ENCODE peak calls at places on chromosomes 13 and 19, in nine cellular contexts. L is H1, T is heart left ventricle, F is IMR-90, K is body of pancreas, A is esophagus squamous epithelium, R is adrenal gland, I is tibial nerve, B is A549. S is an unnamed sample.

GRCh38 chr19:10421240-10421948 is 1.1 kb downstream of the PDE4A start:
- DNase-seq in L (no peak), T (no peak), F (no peak), K (no peak), A (no peak), R (no peak), I (no peak), B (no peak), S (no peak)

GRCh38 chr13:39107484-39108040 is 69.3 kb downstream of the NHLRC3 start:
- DNase-seq in L (no peak), T (no peak), F (no peak), K (no peak), A (no peak), R (no peak), I (no peak), B (no peak), S (no peak)

GRCh38 chr19:6828698-6829633 is 56.5 kb downstream of the VAV1 start:
- DNase-seq in L (no peak), T (no peak), F (no peak), K (no peak), A (no peak), R (no peak), I (no peak), B (peak), S (peak)

GRCh38 chr19:18915639-18916038 is 3.5 kb downstream of the COPE start:
- DNase-seq in L (peak), T (no peak), F (peak), K (peak), A (no peak), R (peak), I (no peak), B (peak), S (no peak)

GRCh38 chr19:10112895-10113591 is 1.6 kb downstream of the P2RY11 start:
- DNase-seq in L (peak), T (no peak), F (no peak), K (peak), A (no peak), R (peak), I (no peak), B (peak), S (peak)

GRCh38 chr13:43285891-43286602 is 262.7 kb downstream of the DNAJC15 start:
- DNase-seq in L (no peak), T (no peak), F (peak), K (no peak), A (no peak), R (no peak), I (no peak), B (no peak), S (no peak)

GRCh38 chr19:46755077-46755852 is 9.0 kb upstream of the STRN4 start:
- DNase-seq in L (no peak), T (no peak), F (peak), K (no peak), A (no peak), R (peak), I (no peak), B (no peak), S (peak)

GRCh38 chr19:1241417-1242095 is at the start of gene ATP5F1D:
- DNase-seq in L (peak), T (peak), F (peak), K (peak), A (no peak), R (peak), I (peak), B (peak), S (peak)

GRCh38 chr13:94997126-94997525 is 284.8 kb upstream of the SOX21 start:
- DNase-seq in L (no peak), T (no peak), F (no peak), K (no peak), A (no peak), R (no peak), I (no peak), B (peak), S (no peak)

GRCh38 chr13:73082471-73082870 is 23.7 kb downstream of the KLF5 start:
- DNase-seq in L (no peak), T (no peak), F (no peak), K (no peak), A (no peak), R (no peak), I (no peak), B (no peak), S (no peak)

GRCh38 chr19:10219678-10220077 is 11.5 kb downstream of the S1PR2 start:
- DNase-seq in L (no peak), T (no peak), F (peak), K (no peak), A (no peak), R (no peak), I (no peak), B (peak), S (no peak)

GRCh38 chr13:97004886-97005285 is 10.6 kb upstream of the OXGR1 start:
- DNase-seq in L (no peak), T (no peak), F (no peak), K (no peak), A (no peak), R (no peak), I (no peak), B (no peak), S (no peak)

GRCh38 chr19:944663-945241 is 18.9 kb downstream of the ARID3A start:
- DNase-seq in L (no peak), T (no peak), F (no peak), K (no peak), A (no peak), R (no peak), I (no peak), B (no peak), S (peak)

GRCh38 chr13:50616101-50616500 is 227.4 kb downstream of the DLEU7 start:
- DNase-seq in L (no peak), T (no peak), F (peak), K (no peak), A (no peak), R (no peak), I (no peak), B (no peak), S (no peak)

GRCh38 chr13:72963762-72964161 is 95.0 kb upstream of the KLF5 start:
- DNase-seq in L (no peak), T (no peak), F (no peak), K (no peak), A (no peak), R (no peak), I (no peak), B (no peak), S (no peak)

GRCh38 chr13:98921786-98922185 is 56.1 kb downstream of the DOCK9 start:
- DNase-seq in L (no peak), T (no peak), F (no peak), K (no peak), A (no peak), R (no peak), I (no peak), B (no peak), S (no peak)

GRCh38 chr13:79481685-79482052 is 714 bp downstream of the NDFIP2 start:
- DNase-seq in L (no peak), T (no peak), F (no peak), K (peak), A (no peak), R (no peak), I (no peak), B (no peak), S (no peak)

GRCh38 chr13:91123456-91124127 is 223.9 kb upstream of the MIR17HG start:
- DNase-seq in L (no peak), T (no peak), F (no peak), K (no peak), A (no peak), R (no peak), I (no peak), B (no peak), S (no peak)

GRCh38 chr13:113633485-113633873 is 24.5 kb downstream of the ATP4B start:
- DNase-seq in L (no peak), T (no peak), F (no peak), K (no peak), A (no peak), R (no peak), I (no peak), B (no peak), S (no peak)

GRCh38 chr19:1057185-1057857 is 9.6 kb upstream of the ARHGAP45 start:
- DNase-seq in L (no peak), T (no peak), F (peak), K (no peak), A (no peak), R (no peak), I (no peak), B (peak), S (no peak)

GRCh38 chr13:111854403-111854802 is 212.5 kb upstream of the SOX1 start:
- DNase-seq in L (peak), T (no peak), F (no peak), K (no peak), A (no peak), R (no peak), I (no peak), B (no peak), S (no peak)

GRCh38 chr19:6760606-6761005 is 6.6 kb downstream of the SH2D3A start:
- DNase-seq in L (no peak), T (no peak), F (no peak), K (no peak), A (no peak), R (no peak), I (no peak), B (no peak), S (peak)

GRCh38 chr13:100510208-100510997 is 78.2 kb downstream of the GGACT start:
- DNase-seq in L (no peak), T (no peak), F (no peak), K (no peak), A (no peak), R (no peak), I (no peak), B (no peak), S (no peak)

GRCh38 chr19:16888629-16889371 is at the start of gene F2RL3:
- DNase-seq in L (no peak), T (peak), F (peak), K (no peak), A (no peak), R (peak), I (no peak), B (no peak), S (peak)

GRCh38 chr19:2695288-2695866 is 7.1 kb downstream of the GNG7 start:
- DNase-seq in L (no peak), T (peak), F (no peak), K (peak), A (no peak), R (peak), I (no peak), B (no peak), S (no peak)

GRCh38 chr19:22832031-22832762 is at the start of gene ZNF723:
- DNase-seq in L (no peak), T (no peak), F (no peak), K (no peak), A (no peak), R (no peak), I (no peak), B (no peak), S (peak)

GRCh38 chr13:80605007-80605406 is 264.1 kb upstream of the SPRY2 start:
- DNase-seq in L (no peak), T (no peak), F (no peak), K (no peak), A (no peak), R (no peak), I (no peak), B (no peak), S (no peak)

GRCh38 chr19:12773571-12773970 is 1.8 kb downstream of the HOOK2 start:
- DNase-seq in L (no peak), T (peak), F (peak), K (no peak), A (no peak), R (peak), I (no peak), B (peak), S (no peak)

GRCh38 chr19:825897-826640 is 1.6 kb upstream of the AZU1 start:
- DNase-seq in L (no peak), T (no peak), F (no peak), K (no peak), A (no peak), R (no peak), I (no peak), B (no peak), S (no peak)

GRCh38 chr13:108919036-108919907 is 289.9 kb downstream of the MYO16 start:
- DNase-seq in L (no peak), T (no peak), F (peak), K (no peak), A (no peak), R (peak), I (no peak), B (peak), S (no peak)

GRCh38 chr13:42369071-42369795 is 97.3 kb downstream of the AKAP11 start:
- DNase-seq in L (no peak), T (no peak), F (no peak), K (no peak), A (no peak), R (no peak), I (no peak), B (no peak), S (no peak)

DNA sequence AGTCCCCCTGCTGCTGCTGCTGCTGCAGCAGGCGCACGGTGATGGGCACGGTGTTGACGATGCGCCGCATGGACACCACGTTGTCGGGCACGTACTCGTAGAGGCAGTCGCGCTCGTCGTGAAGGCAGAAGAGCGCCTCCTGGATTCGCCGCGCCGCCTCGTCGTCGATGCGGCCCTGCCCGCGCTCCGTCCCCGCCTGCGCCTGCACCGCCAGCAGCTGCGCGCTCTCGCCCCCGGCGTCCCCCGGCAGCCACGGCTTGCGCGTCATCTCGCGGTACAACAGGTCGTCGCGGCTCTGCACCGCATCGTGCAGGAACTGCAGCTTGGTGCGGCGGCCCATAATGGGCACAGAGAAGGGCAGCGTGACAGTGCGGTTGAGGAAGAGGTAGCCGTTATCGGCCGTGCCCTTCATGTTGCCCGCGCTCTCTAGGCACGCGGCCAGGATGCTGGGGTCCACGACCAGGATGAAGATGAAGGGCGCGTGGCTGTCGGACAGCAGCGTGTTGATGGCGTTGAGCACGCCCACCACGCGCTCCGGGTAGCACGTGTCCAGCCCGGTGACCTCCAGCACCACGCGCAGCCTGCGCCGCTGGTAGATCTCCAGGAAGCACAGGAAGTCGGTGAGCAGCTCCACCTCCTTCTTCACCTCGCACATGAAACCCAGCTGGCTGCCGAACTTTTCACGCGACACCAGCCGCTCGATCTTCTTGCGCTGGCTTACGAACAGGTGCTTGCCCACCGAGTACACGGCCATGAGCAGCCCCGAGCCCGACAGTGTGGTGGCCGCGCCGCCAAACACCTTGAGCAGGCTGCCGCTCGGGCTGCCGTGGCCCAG is 8.1 kb downstream of the NKPD1 start:
- DNase-seq in L (peak), T (peak), F (peak), K (peak), A (no peak), R (peak), I (peak), B (no peak), S (peak)
- TF ChIP-seq POLR2A in L (no peak), T (no peak), F (no peak), K (no peak), A (no peak), R (peak), I (no peak), B (no peak), S (no peak)

GRCh38 chr19:40461669-40462221 is 3.8 kb downstream of the BLVRB start:
- DNase-seq in L (no peak), T (no peak), F (no peak), K (no peak), A (no peak), R (peak), I (no peak), B (peak), S (peak)
- H3K27ac ChIP-seq in L (no peak), T (no peak), F (no peak), K (no peak), A (no peak), R (peak), I (no peak), B (peak), S (no peak)

DNA sequence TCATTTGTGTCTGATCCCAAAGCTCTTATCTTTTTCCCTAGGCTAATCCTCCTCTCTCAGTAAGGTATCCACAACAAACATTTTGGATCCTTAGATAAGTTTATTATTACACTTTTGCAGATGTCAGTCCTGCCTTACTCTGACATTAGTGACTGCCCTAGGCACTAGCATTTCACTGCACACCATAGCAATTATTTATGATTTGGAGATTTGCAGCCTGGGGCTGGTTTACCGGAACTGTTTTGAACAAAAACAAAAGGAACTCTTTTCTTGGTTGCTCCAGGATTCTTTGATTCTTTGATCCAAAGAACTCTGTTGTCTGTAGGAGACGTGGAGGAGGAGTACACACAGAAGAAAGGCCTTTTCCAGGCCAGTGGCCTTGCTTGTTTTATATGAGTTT is 80.4 kb downstream of the EDNRB start:
- DNase-seq in L (no peak), T (no peak), F (no peak), K (no peak), A (no peak), R (no peak), I (no peak), B (no peak), S (no peak)
- TF ChIP-seq POLR2A in L (no peak), T (no peak), F (no peak), K (no peak), A (no peak), R (no peak), I (no peak), B (no peak), S (no peak)

GRCh38 chr13:35512271-35512920 is 35.9 kb upstream of the MAB21L1 start:
- DNase-seq in L (no peak), T (no peak), F (peak), K (no peak), A (no peak), R (peak), I (peak), B (no peak), S (no peak)
- H3K27ac ChIP-seq in L (no peak), T (no peak), F (no peak), K (no peak), A (no peak), R (no peak), I (no peak), B (no peak), S (no peak)

DNA sequence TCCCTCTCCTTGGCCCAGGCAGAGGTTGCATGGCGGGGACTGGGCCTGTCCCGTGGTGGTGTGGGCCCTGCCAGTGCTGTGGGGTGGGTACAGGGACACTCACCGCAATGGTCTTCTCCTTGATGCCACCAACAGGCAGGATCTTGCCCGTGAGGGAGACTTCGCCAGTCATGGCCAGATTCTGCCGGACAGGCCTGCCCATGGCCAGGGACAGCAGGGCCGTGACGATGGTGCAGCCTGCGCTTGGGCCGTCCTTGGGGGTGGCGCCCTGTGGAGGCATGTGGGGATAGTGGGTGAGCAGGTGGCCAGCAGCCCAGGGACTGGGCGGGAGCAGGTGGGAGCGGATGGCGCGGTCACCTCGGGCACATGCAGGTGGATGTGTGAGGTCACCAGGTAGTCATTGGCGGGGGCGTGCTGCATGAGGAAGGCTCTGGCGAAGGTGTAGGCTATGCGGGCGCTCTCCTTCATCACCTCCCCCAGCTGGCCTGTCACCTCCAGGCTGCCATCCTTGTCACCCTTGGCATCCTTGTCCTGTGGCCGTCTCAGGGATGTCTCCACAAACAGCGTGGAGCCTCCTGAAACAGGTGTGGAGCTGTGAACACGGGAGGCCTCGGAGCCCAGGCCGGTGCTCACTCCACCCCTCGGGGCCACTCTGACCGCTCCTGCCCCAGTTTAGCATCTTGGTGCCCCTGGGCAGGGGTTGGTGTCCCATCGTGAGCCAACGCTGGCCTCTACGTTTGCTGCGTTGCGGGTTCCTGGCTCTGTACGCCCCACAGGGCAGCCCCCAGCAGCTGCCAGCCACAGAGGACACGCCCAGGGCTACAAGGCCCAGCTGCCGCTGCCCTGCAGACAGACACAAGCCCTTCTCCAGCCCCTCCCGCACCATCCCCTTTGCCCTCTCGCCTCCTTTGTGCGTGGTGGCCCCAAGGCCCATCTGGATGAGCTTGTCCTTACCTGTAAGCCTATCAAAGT is 3.4 kb downstream of the RPL36 start:
- DNase-seq in L (no peak), T (no peak), F (no peak), K (peak), A (no peak), R (peak), I (no peak), B (no peak), S (peak)
- TF ChIP-seq POLR2A in L (peak), T (no peak), F (no peak), K (no peak), A (no peak), R (no peak), I (no peak), B (no peak), S (no peak)

GRCh38 chr19:5666921-5667610 is 13.2 kb downstream of the MICOS13 start:
- DNase-seq in L (no peak), T (no peak), F (no peak), K (no peak), A (no peak), R (no peak), I (no peak), B (no peak), S (peak)
- H3K27ac ChIP-seq in L (no peak), T (no peak), F (no peak), K (no peak), A (no peak), R (no peak), I (no peak), B (no peak), S (no peak)

DNA sequence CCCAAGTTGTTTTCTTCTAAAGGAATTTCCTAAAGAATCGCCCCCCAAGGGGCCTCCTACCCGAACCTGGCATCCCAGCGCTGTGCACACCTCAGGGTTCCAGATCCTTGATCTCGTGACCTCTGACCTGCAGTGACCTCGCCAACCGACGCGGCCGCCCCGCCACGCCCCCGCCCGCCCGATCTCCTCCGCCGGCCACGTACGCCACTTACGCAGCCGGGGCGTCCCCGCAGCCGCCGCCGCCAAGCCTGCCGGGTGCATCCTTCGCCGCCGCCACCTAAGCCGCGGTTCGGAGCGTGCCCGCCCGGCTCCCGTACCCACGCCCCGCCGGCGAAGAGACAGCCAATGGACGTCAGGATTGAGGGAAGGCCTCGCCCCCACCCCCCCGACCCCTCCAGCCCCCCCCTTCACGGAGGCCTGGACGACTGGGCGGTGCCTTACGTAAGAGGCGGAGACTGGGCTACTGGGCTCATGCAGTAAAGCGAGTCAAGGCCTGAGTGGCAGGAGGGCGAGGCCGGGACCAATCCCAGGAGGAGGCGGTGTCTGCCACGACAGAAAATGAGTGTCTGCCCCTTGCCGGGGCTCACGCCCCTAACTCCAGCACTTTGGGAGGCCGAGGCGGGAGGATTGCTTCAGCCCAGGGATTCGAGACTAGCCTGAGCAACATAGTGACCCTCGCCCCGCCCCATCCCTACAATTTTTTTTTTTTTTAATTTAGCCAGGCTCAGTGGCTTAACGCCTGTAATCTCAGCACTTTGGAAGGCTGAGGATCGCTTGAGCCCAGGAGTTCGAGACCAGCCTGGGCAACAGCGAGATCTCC is at the start of gene YIF1B:
- DNase-seq in L (peak), T (peak), F (peak), K (peak), A (peak), R (peak), I (peak), B (peak), S (peak)
- TF ChIP-seq POLR2A in L (no peak), T (peak), F (no peak), K (no peak), A (no peak), R (no peak), I (no peak), B (peak), S (no peak)

S was measured in upper lobe of left lung.